ENCODE peak calls at places on chromosomes 7 and 10, in nine cellular contexts. One of them, this sample, is unnamed.

GRCh38 chr7:137983308-137984008 is 18.4 kb downstream of the CREB3L2 start:
- DNase-seq in small intestine: no peak
- DNase-seq in CD8-positive, alpha-beta T cell: no peak
- DNase-seq in NT2/D1: no peak
- DNase-seq in upper lobe of right lung: no peak
- DNase-seq in transverse colon: no peak
- DNase-seq in GM06990: no peak
- DNase-seq in CD8-positive, alpha-beta memory T cell: no peak
- DNase-seq in heart right ventricle: peak; percentile 33
- DNase-seq in this sample: no peak

GRCh38 chr10:13924020-13924725 is 337.4 kb downstream of the PRPF18 start:
- DNase-seq in small intestine: no peak
- DNase-seq in CD8-positive, alpha-beta T cell: no peak
- DNase-seq in transverse colon: no peak
- DNase-seq in GM06990: no peak
- DNase-seq in heart right ventricle: no peak
- DNase-seq in CD8-positive, alpha-beta memory T cell: no peak
- DNase-seq in NT2/D1: no peak
- DNase-seq in upper lobe of right lung: no peak
- DNase-seq in this sample: peak; percentile 68

GRCh38 chr7:98091523-98091922 is 15.1 kb upstream of the LMTK2 start:
- DNase-seq in heart right ventricle: no peak
- DNase-seq in transverse colon: no peak
- DNase-seq in CD8-positive, alpha-beta T cell: no peak
- DNase-seq in small intestine: no peak
- DNase-seq in NT2/D1: no peak
- DNase-seq in CD8-positive, alpha-beta memory T cell: no peak
- DNase-seq in GM06990: no peak
- DNase-seq in upper lobe of right lung: no peak
- DNase-seq in this sample: no peak

GRCh38 chr7:111736475-111736874 is 174.2 kb upstream of the IMMP2L start:
- DNase-seq in CD8-positive, alpha-beta memory T cell: no peak
- DNase-seq in heart right ventricle: no peak
- DNase-seq in NT2/D1: no peak
- DNase-seq in CD8-positive, alpha-beta T cell: no peak
- DNase-seq in upper lobe of right lung: no peak
- DNase-seq in small intestine: peak; percentile 38
- DNase-seq in GM06990: no peak
- DNase-seq in transverse colon: no peak
- DNase-seq in this sample: no peak

GRCh38 chr10:132869621-132870020 is 72.7 kb downstream of the CFAP46 start:
- DNase-seq in upper lobe of right lung: peak; percentile 53
- DNase-seq in transverse colon: peak; percentile 3
- DNase-seq in CD8-positive, alpha-beta T cell: no peak
- DNase-seq in NT2/D1: no peak
- DNase-seq in heart right ventricle: peak; percentile 1
- DNase-seq in GM06990: no peak
- DNase-seq in small intestine: no peak
- DNase-seq in CD8-positive, alpha-beta memory T cell: no peak
- DNase-seq in this sample: no peak

GRCh38 chr10:3782099-3782455 is 2.9 kb downstream of the KLF6 start:
- DNase-seq in CD8-positive, alpha-beta T cell: no peak
- DNase-seq in heart right ventricle: no peak
- DNase-seq in upper lobe of right lung: no peak
- DNase-seq in transverse colon: no peak
- DNase-seq in CD8-positive, alpha-beta memory T cell: peak; percentile 76
- DNase-seq in small intestine: no peak
- DNase-seq in NT2/D1: no peak
- DNase-seq in GM06990: no peak
- DNase-seq in this sample: no peak

GRCh38 chr10:24027107-24027506 is 181.8 kb upstream of the KIAA1217 start:
- DNase-seq in small intestine: no peak
- DNase-seq in GM06990: no peak
- DNase-seq in NT2/D1: no peak
- DNase-seq in transverse colon: no peak
- DNase-seq in CD8-positive, alpha-beta memory T cell: no peak
- DNase-seq in upper lobe of right lung: no peak
- DNase-seq in CD8-positive, alpha-beta T cell: no peak
- DNase-seq in heart right ventricle: no peak
- DNase-seq in this sample: no peak

GRCh38 chr7:72754312-72754711 is 73.7 kb downstream of the TYW1B start:
- DNase-seq in GM06990: no peak
- DNase-seq in transverse colon: no peak
- DNase-seq in heart right ventricle: no peak
- DNase-seq in CD8-positive, alpha-beta memory T cell: no peak
- DNase-seq in upper lobe of right lung: no peak
- DNase-seq in small intestine: no peak
- DNase-seq in CD8-positive, alpha-beta T cell: no peak
- DNase-seq in NT2/D1: no peak
- DNase-seq in this sample: no peak

GRCh38 chr7:89607797-89608196 is 546.5 kb upstream of the STEAP1 start:
- DNase-seq in CD8-positive, alpha-beta memory T cell: peak; percentile 45
- DNase-seq in GM06990: no peak
- DNase-seq in upper lobe of right lung: no peak
- DNase-seq in heart right ventricle: no peak
- DNase-seq in NT2/D1: no peak
- DNase-seq in small intestine: no peak
- DNase-seq in CD8-positive, alpha-beta T cell: peak; percentile 54
- DNase-seq in transverse colon: no peak
- DNase-seq in this sample: peak; percentile 6

GRCh38 chr7:143382791-143383641 is 1.9 kb downstream of the ZYX start:
- DNase-seq in NT2/D1: no peak
- DNase-seq in heart right ventricle: no peak
- DNase-seq in transverse colon: no peak
- DNase-seq in upper lobe of right lung: peak; percentile 69
- DNase-seq in CD8-positive, alpha-beta memory T cell: no peak
- DNase-seq in GM06990: no peak
- DNase-seq in CD8-positive, alpha-beta T cell: no peak
- DNase-seq in small intestine: no peak
- DNase-seq in this sample: no peak
- H3K36me3 ChIP-seq in NT2/D1: peaks cover 68% of the 10 kb centered on the region
- H3K36me3 ChIP-seq in heart right ventricle: peaks cover 28% of the 10 kb centered on the region
- H3K36me3 ChIP-seq in transverse colon: no peaks in the 10 kb centered on the region
- H3K36me3 ChIP-seq in upper lobe of right lung: peaks cover 26% of the 10 kb centered on the region
- H3K36me3 ChIP-seq in CD8-positive, alpha-beta memory T cell: peaks cover 15% of the 10 kb centered on the region
- H3K36me3 ChIP-seq in GM06990: peaks cover 12% of the 10 kb centered on the region
- H3K36me3 ChIP-seq in CD8-positive, alpha-beta T cell: peaks cover 5% of the 10 kb centered on the region
- H3K36me3 ChIP-seq in small intestine: no peaks in the 10 kb centered on the region
- H3K36me3 ChIP-seq in this sample: peaks cover 34% of the 10 kb centered on the region

GRCh38 chr7:151201751-151202150 is 8.5 kb downstream of the H2BK1 start:
- DNase-seq in GM06990: no peak
- DNase-seq in small intestine: no peak
- DNase-seq in upper lobe of right lung: no peak
- DNase-seq in transverse colon: no peak
- DNase-seq in CD8-positive, alpha-beta T cell: no peak
- DNase-seq in heart right ventricle: no peak
- DNase-seq in NT2/D1: no peak
- DNase-seq in CD8-positive, alpha-beta memory T cell: no peak
- DNase-seq in this sample: no peak
- H3K4me3 ChIP-seq in GM06990: no peak overlapping the region
- H3K4me3 ChIP-seq in small intestine: no peak overlapping the region
- H3K4me3 ChIP-seq in upper lobe of right lung: no peak overlapping the region
- H3K4me3 ChIP-seq in transverse colon: no peak overlapping the region
- H3K4me3 ChIP-seq in CD8-positive, alpha-beta T cell: no peak overlapping the region
- H3K4me3 ChIP-seq in heart right ventricle: no peak overlapping the region
- H3K4me3 ChIP-seq in NT2/D1: no peak overlapping the region
- H3K4me3 ChIP-seq in CD8-positive, alpha-beta memory T cell: no peak overlapping the region
- H3K4me3 ChIP-seq in this sample: no peak overlapping the region

DNA sequence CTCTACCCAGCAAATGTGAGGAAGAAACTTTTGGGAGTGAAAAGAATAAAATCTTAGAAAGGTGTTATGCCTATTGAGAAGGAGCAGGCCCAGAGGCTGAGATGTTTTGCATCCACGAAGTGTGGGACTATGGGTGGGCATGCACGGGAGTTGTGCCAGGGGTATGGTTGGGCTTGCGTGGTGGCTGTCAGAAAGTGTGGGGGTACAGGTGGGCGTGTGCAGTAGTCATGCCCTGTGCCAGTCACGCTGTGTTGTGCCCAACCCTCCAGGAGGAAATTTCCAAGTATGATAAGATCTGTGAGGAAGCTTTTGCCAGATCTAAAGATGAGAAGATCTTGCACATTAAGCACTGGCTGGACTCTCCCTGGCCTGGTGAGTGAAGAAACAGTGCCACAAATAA is 52.9 kb upstream of the ZMIZ2 start:
- DNase-seq in heart right ventricle: no peak
- DNase-seq in CD8-positive, alpha-beta T cell: no peak
- DNase-seq in NT2/D1: no peak
- DNase-seq in small intestine: no peak
- DNase-seq in GM06990: no peak
- DNase-seq in upper lobe of right lung: no peak
- DNase-seq in CD8-positive, alpha-beta memory T cell: no peak
- DNase-seq in transverse colon: no peak
- DNase-seq in this sample: no peak
- H3K36me3 ChIP-seq in heart right ventricle: peaks cover 94% of the 10 kb centered on the region
- H3K36me3 ChIP-seq in CD8-positive, alpha-beta T cell: peaks cover 30% of the 10 kb centered on the region
- H3K36me3 ChIP-seq in NT2/D1: peaks cover 64% of the 10 kb centered on the region
- H3K36me3 ChIP-seq in small intestine: peaks cover 24% of the 10 kb centered on the region
- H3K36me3 ChIP-seq in GM06990: peaks cover 43% of the 10 kb centered on the region
- H3K36me3 ChIP-seq in upper lobe of right lung: peaks cover 97% of the 10 kb centered on the region
- H3K36me3 ChIP-seq in CD8-positive, alpha-beta memory T cell: peaks cover 52% of the 10 kb centered on the region
- H3K36me3 ChIP-seq in transverse colon: peaks cover 4% of the 10 kb centered on the region
- H3K36me3 ChIP-seq in this sample: peaks cover 60% of the 10 kb centered on the region

GRCh38 chr7:148986737-148987009 is 41.6 kb downstream of the PDIA4 start:
- DNase-seq in upper lobe of right lung: no peak
- DNase-seq in CD8-positive, alpha-beta memory T cell: no peak
- DNase-seq in NT2/D1: no peak
- DNase-seq in heart right ventricle: no peak
- DNase-seq in GM06990: no peak
- DNase-seq in small intestine: no peak
- DNase-seq in transverse colon: no peak
- DNase-seq in CD8-positive, alpha-beta T cell: no peak
- DNase-seq in this sample: no peak
- H3K4me3 ChIP-seq in upper lobe of right lung: no peak overlapping the region
- H3K4me3 ChIP-seq in CD8-positive, alpha-beta memory T cell: peak overlapping the region; percentile 96
- H3K4me3 ChIP-seq in NT2/D1: peak overlapping the region; percentile 56
- H3K4me3 ChIP-seq in heart right ventricle: no peak overlapping the region
- H3K4me3 ChIP-seq in GM06990: no peak overlapping the region
- H3K4me3 ChIP-seq in small intestine: no peak overlapping the region
- H3K4me3 ChIP-seq in transverse colon: peak overlapping the region; percentile 79
- H3K4me3 ChIP-seq in CD8-positive, alpha-beta T cell: no peak overlapping the region
- H3K4me3 ChIP-seq in this sample: peak overlapping the region; percentile 60

DNA sequence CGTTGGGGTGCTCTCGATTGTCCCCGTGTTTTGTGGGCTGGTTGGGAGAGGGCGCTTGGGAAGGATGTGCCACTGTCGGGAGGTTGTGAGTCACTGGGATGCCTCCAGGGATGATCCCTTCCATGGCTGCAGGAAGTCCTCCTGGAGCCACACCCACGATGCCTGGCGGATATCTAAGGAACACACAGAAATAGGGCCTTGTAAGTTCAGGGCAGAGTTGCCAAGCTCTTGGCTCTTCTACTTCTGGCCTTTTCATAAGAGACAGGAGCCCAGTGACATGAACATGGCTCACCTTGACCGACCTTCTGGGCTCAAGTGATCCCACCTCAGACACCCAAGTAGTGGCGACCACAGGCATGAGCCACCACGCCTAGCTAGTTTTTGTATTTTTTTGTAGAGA is 47.6 kb downstream of the ZRANB1 start:
- DNase-seq in transverse colon: no peak
- DNase-seq in upper lobe of right lung: no peak
- DNase-seq in small intestine: no peak
- DNase-seq in NT2/D1: no peak
- DNase-seq in heart right ventricle: no peak
- DNase-seq in CD8-positive, alpha-beta T cell: no peak
- DNase-seq in CD8-positive, alpha-beta memory T cell: no peak
- DNase-seq in GM06990: no peak
- DNase-seq in this sample: no peak
- H3K36me3 ChIP-seq in transverse colon: no peaks in the 10 kb centered on the region
- H3K36me3 ChIP-seq in upper lobe of right lung: peaks cover 96% of the 10 kb centered on the region
- H3K36me3 ChIP-seq in small intestine: peaks cover 16% of the 10 kb centered on the region
- H3K36me3 ChIP-seq in NT2/D1: peaks cover 74% of the 10 kb centered on the region
- H3K36me3 ChIP-seq in heart right ventricle: peaks cover 95% of the 10 kb centered on the region
- H3K36me3 ChIP-seq in CD8-positive, alpha-beta T cell: peaks cover 11% of the 10 kb centered on the region
- H3K36me3 ChIP-seq in CD8-positive, alpha-beta memory T cell: peaks cover 8% of the 10 kb centered on the region
- H3K36me3 ChIP-seq in GM06990: peaks cover 1% of the 10 kb centered on the region
- H3K36me3 ChIP-seq in this sample: peaks cover 72% of the 10 kb centered on the region

DNA sequence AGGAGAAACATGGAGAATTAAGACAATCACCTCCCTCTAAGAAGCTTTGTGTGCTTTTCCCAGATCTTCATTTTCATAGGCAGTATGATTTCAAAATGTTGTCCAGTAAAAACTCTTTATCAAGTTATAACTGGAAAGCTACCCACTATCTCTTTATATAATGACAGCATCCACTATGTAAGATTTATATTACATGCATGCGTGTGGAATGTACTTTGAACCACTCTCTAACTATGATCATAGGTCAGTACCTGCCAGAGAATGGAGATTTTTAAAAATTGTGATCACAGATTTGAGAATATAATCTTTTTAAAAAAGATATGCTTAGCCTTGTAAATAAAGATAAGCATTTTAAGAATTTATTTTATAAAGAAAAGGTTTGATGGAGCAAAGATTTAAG is 17.9 kb downstream of the PAPSS2 start:
- DNase-seq in CD8-positive, alpha-beta memory T cell: no peak
- DNase-seq in GM06990: no peak
- DNase-seq in CD8-positive, alpha-beta T cell: no peak
- DNase-seq in NT2/D1: no peak
- DNase-seq in upper lobe of right lung: no peak
- DNase-seq in small intestine: peak; percentile 65
- DNase-seq in transverse colon: no peak
- DNase-seq in heart right ventricle: no peak
- DNase-seq in this sample: no peak
- H3K4me3 ChIP-seq in CD8-positive, alpha-beta memory T cell: no peak overlapping the region
- H3K4me3 ChIP-seq in GM06990: no peak overlapping the region
- H3K4me3 ChIP-seq in CD8-positive, alpha-beta T cell: no peak overlapping the region
- H3K4me3 ChIP-seq in NT2/D1: no peak overlapping the region
- H3K4me3 ChIP-seq in upper lobe of right lung: no peak overlapping the region
- H3K4me3 ChIP-seq in small intestine: no peak overlapping the region
- H3K4me3 ChIP-seq in transverse colon: no peak overlapping the region
- H3K4me3 ChIP-seq in heart right ventricle: no peak overlapping the region
- H3K4me3 ChIP-seq in this sample: no peak overlapping the region